ENCODE peak calls at places on chromosomes 13 and 19, in ten cellular contexts. One of them, this sample, is unnamed.

GRCh38 chr19:2771786-2772674 is 11.0 kb downstream of the SGTA start:
- DNase-seq in kidney epithelial cell: no peak
- DNase-seq in stimulated activated CD8-positive, alpha-beta memory T cell treated with anti-CD3 and anti-CD28 coated beads, Interleukin-4, amount 100 ng/mL, for 24 hours: no peak
- DNase-seq in MCF 10A: no peak
- DNase-seq in EH: no peak
- DNase-seq in psoas muscle: peak
- DNase-seq in H4: no peak
- DNase-seq in GM19239: no peak
- DNase-seq in effector CD4-positive, alpha-beta T cell: no peak
- DNase-seq in T follicular helper cell: no peak
- DNase-seq in this sample: no peak

GRCh38 chr13:82597737-82598136 is 1284.5 kb downstream of the SLITRK1 start:
- DNase-seq in EH: no peak
- DNase-seq in stimulated activated CD8-positive, alpha-beta memory T cell treated with anti-CD3 and anti-CD28 coated beads, Interleukin-4, amount 100 ng/mL, for 24 hours: no peak
- DNase-seq in effector CD4-positive, alpha-beta T cell: no peak
- DNase-seq in MCF 10A: no peak
- DNase-seq in psoas muscle: no peak
- DNase-seq in H4: no peak
- DNase-seq in kidney epithelial cell: no peak
- DNase-seq in T follicular helper cell: no peak
- DNase-seq in GM19239: no peak
- DNase-seq in this sample: no peak

GRCh38 chr13:91399189-91400093 is 1.0 kb downstream of the GPC5 start:
- DNase-seq in effector CD4-positive, alpha-beta T cell: no peak
- DNase-seq in MCF 10A: no peak
- DNase-seq in H4: no peak
- DNase-seq in stimulated activated CD8-positive, alpha-beta memory T cell treated with anti-CD3 and anti-CD28 coated beads, Interleukin-4, amount 100 ng/mL, for 24 hours: no peak
- DNase-seq in psoas muscle: peak
- DNase-seq in EH: no peak
- DNase-seq in GM19239: no peak
- DNase-seq in kidney epithelial cell: no peak
- DNase-seq in T follicular helper cell: no peak
- DNase-seq in this sample: no peak

GRCh38 chr13:25214371-25215252 is 42.5 kb upstream of the AMER2 start:
- DNase-seq in GM19239: no peak
- DNase-seq in H4: peak
- DNase-seq in effector CD4-positive, alpha-beta T cell: no peak
- DNase-seq in MCF 10A: peak
- DNase-seq in psoas muscle: no peak
- DNase-seq in EH: peak
- DNase-seq in kidney epithelial cell: no peak
- DNase-seq in T follicular helper cell: no peak
- DNase-seq in stimulated activated CD8-positive, alpha-beta memory T cell treated with anti-CD3 and anti-CD28 coated beads, Interleukin-4, amount 100 ng/mL, for 24 hours: no peak
- DNase-seq in this sample: peak

GRCh38 chr19:38870612-38871011 is 7.5 kb downstream of the RINL start:
- DNase-seq in EH: no peak
- DNase-seq in stimulated activated CD8-positive, alpha-beta memory T cell treated with anti-CD3 and anti-CD28 coated beads, Interleukin-4, amount 100 ng/mL, for 24 hours: no peak
- DNase-seq in T follicular helper cell: no peak
- DNase-seq in GM19239: no peak
- DNase-seq in MCF 10A: no peak
- DNase-seq in kidney epithelial cell: no peak
- DNase-seq in psoas muscle: no peak
- DNase-seq in effector CD4-positive, alpha-beta T cell: no peak
- DNase-seq in H4: no peak
- DNase-seq in this sample: no peak

GRCh38 chr13:31775686-31776085 is 36.4 kb downstream of the RXFP2 start:
- DNase-seq in kidney epithelial cell: no peak
- DNase-seq in stimulated activated CD8-positive, alpha-beta memory T cell treated with anti-CD3 and anti-CD28 coated beads, Interleukin-4, amount 100 ng/mL, for 24 hours: no peak
- DNase-seq in H4: no peak
- DNase-seq in GM19239: no peak
- DNase-seq in MCF 10A: no peak
- DNase-seq in T follicular helper cell: no peak
- DNase-seq in EH: no peak
- DNase-seq in effector CD4-positive, alpha-beta T cell: no peak
- DNase-seq in psoas muscle: peak
- DNase-seq in this sample: peak

GRCh38 chr13:104534847-104535246 is 1468.6 kb upstream of the SLC10A2 start:
- DNase-seq in EH: no peak
- DNase-seq in psoas muscle: no peak
- DNase-seq in T follicular helper cell: no peak
- DNase-seq in GM19239: no peak
- DNase-seq in stimulated activated CD8-positive, alpha-beta memory T cell treated with anti-CD3 and anti-CD28 coated beads, Interleukin-4, amount 100 ng/mL, for 24 hours: no peak
- DNase-seq in kidney epithelial cell: no peak
- DNase-seq in effector CD4-positive, alpha-beta T cell: no peak
- DNase-seq in MCF 10A: peak
- DNase-seq in H4: no peak
- DNase-seq in this sample: no peak

GRCh38 chr13:68160466-68160865 is 930.3 kb upstream of the PCDH9 start:
- DNase-seq in EH: no peak
- DNase-seq in stimulated activated CD8-positive, alpha-beta memory T cell treated with anti-CD3 and anti-CD28 coated beads, Interleukin-4, amount 100 ng/mL, for 24 hours: no peak
- DNase-seq in kidney epithelial cell: no peak
- DNase-seq in psoas muscle: no peak
- DNase-seq in effector CD4-positive, alpha-beta T cell: no peak
- DNase-seq in H4: no peak
- DNase-seq in T follicular helper cell: no peak
- DNase-seq in GM19239: no peak
- DNase-seq in MCF 10A: no peak
- DNase-seq in this sample: no peak

GRCh38 chr19:5078666-5079409 is 109.9 kb downstream of the KDM4B start:
- DNase-seq in kidney epithelial cell: no peak
- DNase-seq in effector CD4-positive, alpha-beta T cell: no peak
- DNase-seq in H4: no peak
- DNase-seq in psoas muscle: no peak
- DNase-seq in stimulated activated CD8-positive, alpha-beta memory T cell treated with anti-CD3 and anti-CD28 coated beads, Interleukin-4, amount 100 ng/mL, for 24 hours: no peak
- DNase-seq in MCF 10A: no peak
- DNase-seq in EH: no peak
- DNase-seq in GM19239: no peak
- DNase-seq in T follicular helper cell: no peak
- DNase-seq in this sample: no peak

GRCh38 chr19:50639121-50640112 is at the start of gene SYT3:
- DNase-seq in effector CD4-positive, alpha-beta T cell: peak
- DNase-seq in T follicular helper cell: peak
- DNase-seq in MCF 10A: no peak
- DNase-seq in stimulated activated CD8-positive, alpha-beta memory T cell treated with anti-CD3 and anti-CD28 coated beads, Interleukin-4, amount 100 ng/mL, for 24 hours: peak
- DNase-seq in GM19239: peak
- DNase-seq in psoas muscle: no peak
- DNase-seq in EH: peak
- DNase-seq in H4: peak
- DNase-seq in kidney epithelial cell: no peak
- DNase-seq in this sample: peak

GRCh38 chr19:46599716-46600392 is 1.3 kb upstream of the CALM3 start:
- DNase-seq in EH: no peak
- DNase-seq in kidney epithelial cell: no peak
- DNase-seq in stimulated activated CD8-positive, alpha-beta memory T cell treated with anti-CD3 and anti-CD28 coated beads, Interleukin-4, amount 100 ng/mL, for 24 hours: no peak
- DNase-seq in T follicular helper cell: no peak
- DNase-seq in H4: no peak
- DNase-seq in effector CD4-positive, alpha-beta T cell: no peak
- DNase-seq in GM19239: no peak
- DNase-seq in psoas muscle: no peak
- DNase-seq in MCF 10A: no peak
- DNase-seq in this sample: no peak

GRCh38 chr19:46928951-46929350 is 68.2 kb downstream of the ARHGAP35 start:
- DNase-seq in stimulated activated CD8-positive, alpha-beta memory T cell treated with anti-CD3 and anti-CD28 coated beads, Interleukin-4, amount 100 ng/mL, for 24 hours: no peak
- DNase-seq in kidney epithelial cell: no peak
- DNase-seq in psoas muscle: no peak
- DNase-seq in GM19239: no peak
- DNase-seq in EH: peak
- DNase-seq in T follicular helper cell: no peak
- DNase-seq in effector CD4-positive, alpha-beta T cell: no peak
- DNase-seq in H4: no peak
- DNase-seq in MCF 10A: no peak
- DNase-seq in this sample: peak

GRCh38 chr13:79870123-79870522 is 389.2 kb downstream of the NDFIP2 start:
- DNase-seq in EH: peak
- DNase-seq in MCF 10A: no peak
- DNase-seq in kidney epithelial cell: peak
- DNase-seq in T follicular helper cell: no peak
- DNase-seq in GM19239: no peak
- DNase-seq in stimulated activated CD8-positive, alpha-beta memory T cell treated with anti-CD3 and anti-CD28 coated beads, Interleukin-4, amount 100 ng/mL, for 24 hours: no peak
- DNase-seq in H4: peak
- DNase-seq in psoas muscle: no peak
- DNase-seq in effector CD4-positive, alpha-beta T cell: no peak
- DNase-seq in this sample: peak

This sample was measured in GM23248.